ENCODE peak calls at places on chromosome 1, in ten cellular contexts. H, W, V, S, R, B, A, Y, P and E are unnamed samples.

GRCh38 chr1:98051065-98051675 is 130.3 kb upstream of the DPYD start:
- DNase-seq in H (peak; percentile 94), W (peak; percentile 72), V (peak; percentile 91), S (peak; percentile 78), R (peak; percentile 50), B (peak; percentile 63), A (peak; percentile 74), Y (peak; percentile 86), P (peak; percentile 84), E (peak; percentile 72)

GRCh38 chr1:32898958-32899357 is 2.2 kb downstream of the TMEM54 start:
- DNase-seq in H (no peak), W (no peak), V (no peak), S (no peak), R (no peak), B (no peak), A (no peak), Y (no peak), P (no peak), E (no peak)

GRCh38 chr1:119009300-119009660 is 21.1 kb upstream of the TBX15 start:
- DNase-seq in H (no peak), W (no peak), V (no peak), S (no peak), R (no peak), B (no peak), A (no peak), Y (no peak), P (no peak), E (no peak)

GRCh38 chr1:6495041-6495441 is 3.6 kb upstream of the PLEKHG5 start:
- DNase-seq in H (no peak), W (no peak), V (no peak), S (no peak), R (no peak), B (no peak), A (no peak), Y (no peak), P (no peak), E (no peak)

GRCh38 chr1:8120693-8121260 is 94.7 kb upstream of the ERRFI1 start:
- DNase-seq in H (peak; percentile 36), W (no peak), V (no peak), S (no peak), R (no peak), B (no peak), A (no peak), Y (peak; percentile 82), P (no peak), E (no peak)

GRCh38 chr1:179785025-179785424 is 41.9 kb downstream of the FAM163A start:
- DNase-seq in H (no peak), W (no peak), V (peak; percentile 10), S (no peak), R (no peak), B (no peak), A (no peak), Y (peak; percentile 46), P (peak; percentile 8), E (no peak)

GRCh38 chr1:178093958-178094751 is at the start of gene RASAL2:
- DNase-seq in H (peak; percentile 57), W (peak; percentile 75), V (peak; percentile 92), S (peak; percentile 87), R (peak; percentile 68), B (peak; percentile 79), A (peak; percentile 57), Y (peak; percentile 70), P (peak; percentile 75), E (peak; percentile 29)

GRCh38 chr1:43868741-43869067 is 64.9 kb upstream of the ARTN start:
- DNase-seq in H (no peak), W (no peak), V (no peak), S (peak; percentile 62), R (peak; percentile 85), B (no peak), A (no peak), Y (peak; percentile 95), P (peak; percentile 75), E (peak; percentile 82)

GRCh38 chr1:45802343-45803298 is 791 bp upstream of the MAST2 start:
- DNase-seq in H (peak; percentile 88), W (peak; percentile 80), V (peak; percentile 93), S (peak; percentile 92), R (peak; percentile 71), B (peak; percentile 79), A (peak; percentile 76), Y (peak; percentile 94), P (peak; percentile 97), E (peak; percentile 87)

GRCh38 chr1:114384922-114385321 is 126.1 kb downstream of the TRIM33 start:
- DNase-seq in H (no peak), W (no peak), V (no peak), S (no peak), R (no peak), B (no peak), A (no peak), Y (no peak), P (no peak), E (no peak)

GRCh38 chr1:111841189-111841588 is 85.5 kb downstream of the DDX20 start:
- DNase-seq in H (no peak), W (no peak), V (no peak), S (no peak), R (no peak), B (no peak), A (no peak), Y (no peak), P (no peak), E (no peak)

GRCh38 chr1:74247881-74248528 is 12.8 kb downstream of the TNNI3K start:
- DNase-seq in H (no peak), W (no peak), V (no peak), S (no peak), R (no peak), B (no peak), A (no peak), Y (no peak), P (no peak), E (no peak)

GRCh38 chr1:15543589-15544568 is 17.2 kb downstream of the DNAJC16 start:
- DNase-seq in H (no peak), W (no peak), V (peak; percentile 40), S (no peak), R (no peak), B (no peak), A (no peak), Y (peak; percentile 92), P (peak; percentile 23), E (no peak)

GRCh38 chr1:33893147-33893830 is 29.4 kb downstream of the HMGB4 start:
- DNase-seq in H (no peak), W (no peak), V (peak; percentile 37), S (no peak), R (no peak), B (no peak), A (no peak), Y (peak; percentile 35), P (peak; percentile 27), E (peak; percentile 26)

GRCh38 chr1:241362350-241362749 is 5.3 kb upstream of the RGS7 start:
- DNase-seq in H (no peak), W (no peak), V (no peak), S (no peak), R (no peak), B (no peak), A (no peak), Y (no peak), P (no peak), E (no peak)

GRCh38 chr1:153238536-153238935 is 21.0 kb upstream of the LORICRIN start:
- DNase-seq in H (peak; percentile 18), W (no peak), V (no peak), S (no peak), R (no peak), B (no peak), A (no peak), Y (no peak), P (no peak), E (no peak)
- TF ChIP-seq CTCF in H (peak; percentile 46), W (no peak), V (no peak), S (no peak), R (no peak), B (peak; percentile 53), A (no peak), Y (no peak), P (no peak), E (no peak)

GRCh38 chr1:14413809-14414208 is 184.7 kb upstream of the KAZN start:
- DNase-seq in H (peak; percentile 68), W (no peak), V (peak; percentile 53), S (no peak), R (no peak), B (no peak), A (no peak), Y (peak; percentile 54), P (peak; percentile 57), E (peak; percentile 53)

GRCh38 chr1:14412235-14412634 is 186.2 kb upstream of the KAZN start:
- DNase-seq in H (no peak), W (no peak), V (no peak), S (no peak), R (no peak), B (no peak), A (no peak), Y (no peak), P (no peak), E (no peak)

GRCh38 chr1:14420686-14421085 is 177.8 kb upstream of the KAZN start:
- DNase-seq in H (no peak), W (no peak), V (no peak), S (no peak), R (no peak), B (no peak), A (no peak), Y (no peak), P (no peak), E (no peak)

GRCh38 chr1:14415396-14415795 is 183.1 kb upstream of the KAZN start:
- DNase-seq in H (no peak), W (no peak), V (no peak), S (no peak), R (no peak), B (peak; percentile 77), A (no peak), Y (no peak), P (no peak), E (no peak)
- TF ChIP-seq CTCF in H (peak; percentile 35), W (peak; percentile 14), V (no peak), S (peak; percentile 16), R (no peak), B (peak; percentile 60), A (no peak), Y (no peak), P (peak; percentile 23), E (peak; percentile 17)

GRCh38 chr1:222347627-222348026 is 200.3 kb downstream of the HHIPL2 start:
- DNase-seq in H (no peak), W (no peak), V (no peak), S (no peak), R (no peak), B (no peak), A (no peak), Y (no peak), P (no peak), E (no peak)
- TF ChIP-seq CTCF in H (no peak), W (no peak), V (no peak), S (no peak), R (no peak), B (no peak), A (no peak), Y (no peak), P (no peak), E (no peak)

DNA sequence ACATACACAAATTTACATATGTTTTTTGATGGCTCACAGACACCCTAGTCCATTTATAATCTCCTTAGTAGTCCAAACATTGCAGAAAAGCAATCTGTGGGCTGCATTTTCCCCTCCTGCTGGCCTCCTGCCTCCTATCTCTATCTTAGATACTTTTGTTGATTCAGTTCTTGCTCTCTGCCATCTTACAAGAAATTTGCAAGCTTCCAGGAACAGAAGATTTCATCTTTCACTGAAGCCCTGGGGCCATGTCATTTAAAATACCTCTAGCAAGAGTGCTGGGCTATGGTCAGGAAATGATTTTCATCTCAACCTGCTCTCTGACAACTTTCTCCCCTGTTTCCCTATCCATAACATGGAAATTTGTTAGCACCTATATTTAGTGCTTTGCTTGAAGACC is 50.6 kb downstream of the DUSP10 start:
- DNase-seq in H (no peak), W (no peak), V (no peak), S (no peak), R (no peak), B (no peak), A (no peak), Y (no peak), P (no peak), E (no peak)
- TF ChIP-seq CTCF in H (no peak), W (no peak), V (no peak), S (no peak), R (no peak), B (no peak), A (no peak), Y (no peak), P (no peak), E (no peak)